ENCODE peak calls at places on chromosomes 3 and 15, in four cellular contexts. M, T, N and E are unnamed samples.
A peak's percentile ranks its signal among the peaks of the same experiment; 100 is the strongest.

GRCh38 chr15:92510163-92510882 is 116.6 kb downstream of the ST8SIA2 start:
- DNase-seq in M (no peak), T (no peak), N (peak; percentile 67), E (no peak)

GRCh38 chr3:156600834-156601233 is 45.9 kb upstream of the SSR3 start:
- DNase-seq in N (no peak), T (no peak), M (no peak), E (no peak)

GRCh38 chr3:64502284-64502683 is 185.5 kb downstream of the ADAMTS9 start:
- DNase-seq in T (no peak), M (no peak), N (no peak), E (no peak)

GRCh38 chr3:42755681-42756578 is 17.1 kb downstream of the CCDC13 start:
- DNase-seq in M (peak; percentile 40), T (peak; percentile 21), N (peak; percentile 80), E (no peak)

GRCh38 chr3:30203301-30203700 is 403.1 kb upstream of the TGFBR2 start:
- DNase-seq in M (no peak), T (no peak), N (no peak), E (no peak)

GRCh38 chr3:125481786-125482185 is 38.2 kb downstream of the SNX4 start:
- DNase-seq in N (no peak), M (no peak), T (no peak), E (no peak)

GRCh38 chr15:91472316-91472756 is 372.3 kb downstream of the SV2B start:
- DNase-seq in N (no peak), T (no peak), M (no peak), E (no peak)

GRCh38 chr3:128051837-128052766 is at the start of gene SEC61A1:
- DNase-seq in T (peak; percentile 85), M (peak; percentile 97), N (peak; percentile 97), E (peak; percentile 73)

GRCh38 chr3:43754316-43754715 is 63.6 kb downstream of the ABHD5 start:
- DNase-seq in N (no peak), T (no peak), M (peak; percentile 59), E (no peak)

GRCh38 chr3:100645913-100646312 is 36.5 kb downstream of the ADGRG7 start:
- DNase-seq in T (no peak), M (no peak), N (no peak), E (no peak)

GRCh38 chr3:72995337-72995736 is 1.3 kb upstream of the PPP4R2 start:
- DNase-seq in T (no peak), M (no peak), N (no peak), E (no peak)

GRCh38 chr3:196990654-196991053 is 22.0 kb upstream of the PIGZ start:
- DNase-seq in M (no peak), N (peak; percentile 36), T (no peak), E (no peak)

GRCh38 chr3:169886671-169887070 is 16.9 kb upstream of the LRRC31 start:
- DNase-seq in M (no peak), N (peak; percentile 27), T (peak; percentile 75), E (no peak)

GRCh38 chr15:62739507-62739906 is 303.0 kb upstream of the TPM1 start:
- DNase-seq in M (peak; percentile 70), T (no peak), N (no peak), E (peak; percentile 82)

GRCh38 chr15:31483924-31484368 is 157.3 kb downstream of the KLF13 start:
- DNase-seq in T (no peak), M (no peak), N (peak; percentile 37), E (no peak)

GRCh38 chr3:51539291-51539891 is 872 bp downstream of the RAD54L2 start:
- DNase-seq in T (peak; percentile 34), M (peak; percentile 78), N (peak; percentile 77), E (peak; percentile 30)

GRCh38 chr3:152835311-152836102 is 576 bp downstream of the P2RY1 start:
- DNase-seq in M (peak; percentile 12), T (no peak), N (peak; percentile 85), E (no peak)

GRCh38 chr3:189360291-189360690 is 188.5 kb downstream of the TPRG1 start:
- DNase-seq in T (no peak), N (no peak), M (no peak), E (no peak)

GRCh38 chr3:44077267-44077666 is 164.4 kb upstream of the TOPAZ1 start:
- DNase-seq in M (no peak), N (peak; percentile 63), T (peak; percentile 2), E (no peak)

GRCh38 chr3:154780263-154780662 is 299.9 kb upstream of the MME start:
- DNase-seq in T (no peak), N (peak; percentile 52), M (no peak), E (no peak)

GRCh38 chr3:4979401-4980228 is at the start of gene BHLHE40:
- DNase-seq in M (no peak), T (peak; percentile 47), N (no peak), E (no peak)

GRCh38 chr3:29937185-29937584 is 656.3 kb downstream of the RBMS3 start:
- DNase-seq in T (no peak), M (no peak), N (no peak), E (no peak)